ENCODE peak calls at places on chromosomes 11 and 22, in ten cellular contexts. T is left ventricle myocardium inferior; C is CD4-positive, alpha-beta T cell; Y is activated effector memory CD4-positive, alpha-beta T cell treated with Interleukin-2 at 50 U/mL for 16 hours; J is HS-27A; D is hippocampal formation; B is stimulated activated CD8-positive, alpha-beta memory T cell treated with anti-CD3 and anti-CD28 coated beads, Interleukin-12 subunit alpha, Interleukin-12 subunit beta, amount 100 ng/mL, for 4 hours; R is cardiac fibroblast; N is ureter; O is OCI-M1. I is an unnamed sample.

GRCh38 chr11:131668867-131669780 is 298.7 kb downstream of the NTM start:
- DNase-seq in R (peak), C (no peak), T (no peak), B (no peak), O (peak), J (no peak), N (no peak), Y (no peak), D (no peak), I (no peak)

GRCh38 chr22:38798496-38798895 is 4.6 kb upstream of the DNAL4 start:
- DNase-seq in D (no peak), Y (no peak), R (no peak), O (no peak), J (no peak), C (no peak), T (no peak), N (no peak), B (no peak), I (no peak)

GRCh38 chr22:37549704-37550059 is 10.6 kb upstream of the CDC42EP1 start:
- DNase-seq in D (peak), T (no peak), B (no peak), Y (no peak), R (peak), J (no peak), O (no peak), C (no peak), N (no peak), I (no peak)

GRCh38 chr11:47186937-47187681 is 875 bp upstream of the PACSIN3 start:
- DNase-seq in J (no peak), C (peak), R (peak), Y (peak), O (no peak), B (peak), T (peak), N (peak), D (no peak), I (no peak)

GRCh38 chr22:39706406-39707150 is 136.0 kb downstream of the CACNA1I start:
- DNase-seq in D (no peak), J (no peak), Y (no peak), T (no peak), C (no peak), O (no peak), R (no peak), N (no peak), B (no peak), I (no peak)

GRCh38 chr22:45504703-45505341 is 2.1 kb downstream of the FBLN1 start:
- DNase-seq in N (peak), J (no peak), Y (no peak), R (peak), T (peak), D (no peak), C (no peak), B (no peak), O (no peak), I (no peak)

GRCh38 chr11:19368726-19369364 is 128.1 kb upstream of the E2F8 start:
- DNase-seq in R (peak), B (no peak), D (no peak), J (no peak), N (no peak), C (no peak), O (no peak), T (no peak), Y (no peak), I (no peak)

GRCh38 chr11:2256293-2256913 is 14.0 kb downstream of the ASCL2 start:
- DNase-seq in Y (no peak), C (no peak), R (no peak), J (no peak), D (no peak), T (no peak), N (peak), B (no peak), O (no peak), I (no peak)

GRCh38 chr11:8814209-8814922 is 96.6 kb upstream of the AKIP1 start:
- DNase-seq in N (no peak), O (no peak), B (no peak), C (no peak), J (no peak), Y (no peak), D (no peak), R (no peak), T (no peak), I (no peak)

GRCh38 chr11:133961890-133962289 is 5.1 kb upstream of the IGSF9B start:
- DNase-seq in B (no peak), D (no peak), R (no peak), O (no peak), Y (no peak), N (no peak), J (no peak), T (no peak), C (no peak), I (no peak)

I was measured in T1000.